ENCODE peak calls at places on chromosomes 5 and 9, in seven cellular contexts. One of them, this sample, is unnamed. For H3K27me3 and H3K9me3, the result is how much of the 10 kb centered on the place peaks cover.

GRCh38 chr5:174547814-174548213 is 176.6 kb upstream of the MSX2 start:
- DNase-seq in heart left ventricle: no peak
- DNase-seq in cardiac muscle cell: no peak
- DNase-seq in fibroblast of lung: no peak
- DNase-seq in thoracic aorta: no peak
- DNase-seq in psoas muscle: no peak
- DNase-seq in lower lobe of right lung: no peak
- DNase-seq in this sample: no peak

GRCh38 chr5:43540746-43541145 is 16.1 kb downstream of the PAIP1 start:
- DNase-seq in fibroblast of lung: no peak
- DNase-seq in thoracic aorta: no peak
- DNase-seq in psoas muscle: no peak
- DNase-seq in lower lobe of right lung: no peak
- DNase-seq in heart left ventricle: no peak
- DNase-seq in cardiac muscle cell: no peak
- DNase-seq in this sample: no peak

GRCh38 chr5:155728857-155729683 is 597.9 kb upstream of the SGCD start:
- DNase-seq in cardiac muscle cell: no peak
- DNase-seq in fibroblast of lung: peak
- DNase-seq in lower lobe of right lung: peak
- DNase-seq in psoas muscle: peak
- DNase-seq in thoracic aorta: no peak
- DNase-seq in heart left ventricle: peak
- DNase-seq in this sample: no peak

GRCh38 chr5:76547242-76547890 is 75.8 kb downstream of the F2RL2 start:
- DNase-seq in lower lobe of right lung: no peak
- DNase-seq in cardiac muscle cell: no peak
- DNase-seq in psoas muscle: no peak
- DNase-seq in fibroblast of lung: peak
- DNase-seq in thoracic aorta: no peak
- DNase-seq in heart left ventricle: no peak
- DNase-seq in this sample: no peak

GRCh38 chr5:1415059-1415425 is 30.2 kb downstream of the SLC6A3 start:
- DNase-seq in psoas muscle: peak
- DNase-seq in heart left ventricle: no peak
- DNase-seq in fibroblast of lung: no peak
- DNase-seq in thoracic aorta: no peak
- DNase-seq in cardiac muscle cell: no peak
- DNase-seq in lower lobe of right lung: peak
- DNase-seq in this sample: no peak

GRCh38 chr9:111900934-111901612 is 4.5 kb downstream of the UGCG start:
- DNase-seq in heart left ventricle: no peak
- DNase-seq in fibroblast of lung: peak
- DNase-seq in cardiac muscle cell: peak
- DNase-seq in lower lobe of right lung: no peak
- DNase-seq in thoracic aorta: no peak
- DNase-seq in psoas muscle: no peak
- DNase-seq in this sample: no peak

GRCh38 chr9:132472199-132472598 is 62.2 kb downstream of the CFAP77 start:
- DNase-seq in lower lobe of right lung: no peak
- DNase-seq in heart left ventricle: no peak
- DNase-seq in cardiac muscle cell: no peak
- DNase-seq in fibroblast of lung: no peak
- DNase-seq in psoas muscle: no peak
- DNase-seq in thoracic aorta: no peak
- DNase-seq in this sample: no peak

GRCh38 chr5:160033546-160034252 is 24.8 kb downstream of the TTC1 start:
- DNase-seq in psoas muscle: no peak
- DNase-seq in thoracic aorta: no peak
- DNase-seq in fibroblast of lung: no peak
- DNase-seq in heart left ventricle: no peak
- DNase-seq in lower lobe of right lung: no peak
- DNase-seq in cardiac muscle cell: no peak
- DNase-seq in this sample: no peak

GRCh38 chr9:33458444-33458843 is 11.1 kb upstream of the AQP3 start:
- DNase-seq in psoas muscle: no peak
- DNase-seq in heart left ventricle: no peak
- DNase-seq in cardiac muscle cell: no peak
- DNase-seq in fibroblast of lung: no peak
- DNase-seq in thoracic aorta: no peak
- DNase-seq in lower lobe of right lung: no peak
- DNase-seq in this sample: no peak

GRCh38 chr5:143447983-143448382 is 44.5 kb upstream of the NR3C1 start:
- DNase-seq in lower lobe of right lung: no peak
- DNase-seq in fibroblast of lung: no peak
- DNase-seq in psoas muscle: no peak
- DNase-seq in heart left ventricle: no peak
- DNase-seq in thoracic aorta: no peak
- DNase-seq in cardiac muscle cell: no peak
- DNase-seq in this sample: no peak

DNA sequence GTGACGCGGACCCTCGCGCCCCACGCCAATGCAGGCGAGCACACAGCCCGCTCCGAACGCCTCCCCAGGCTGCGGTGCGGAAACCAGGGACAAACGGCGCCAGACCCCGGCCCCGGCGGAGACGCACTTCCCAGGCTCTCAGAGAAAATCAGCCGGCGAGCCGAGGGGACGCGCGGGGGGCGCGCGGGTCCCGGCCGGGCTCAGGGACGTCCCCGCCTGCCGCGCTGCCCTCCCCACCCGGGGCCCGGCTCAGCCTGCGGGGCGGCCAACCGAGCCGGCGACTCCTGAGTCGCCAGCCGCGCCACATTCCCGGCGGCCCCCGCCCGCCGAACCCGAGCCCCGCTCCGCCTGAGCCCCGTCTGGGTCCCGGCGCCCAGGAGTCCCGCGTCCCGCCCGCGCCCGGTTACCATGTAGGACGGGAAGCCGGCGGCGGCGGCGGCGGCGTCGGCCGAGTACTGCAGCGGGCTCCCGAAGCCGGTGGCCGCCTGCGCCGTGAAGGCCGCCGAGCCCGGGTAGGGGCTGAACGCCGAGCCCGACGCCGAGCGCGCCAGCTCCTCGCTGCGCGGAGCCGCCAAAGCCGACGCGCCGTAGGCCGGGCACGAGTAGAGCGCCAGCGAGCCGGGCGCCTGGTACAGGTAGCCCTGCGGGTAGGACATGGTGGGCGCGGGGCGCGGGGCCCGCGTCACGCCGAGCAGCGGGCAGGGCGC is 566 bp downstream of the IRX2 start:
- DNase-seq in thoracic aorta: no peak
- DNase-seq in heart left ventricle: no peak
- DNase-seq in lower lobe of right lung: no peak
- DNase-seq in cardiac muscle cell: peak
- DNase-seq in fibroblast of lung: no peak
- DNase-seq in psoas muscle: no peak
- DNase-seq in this sample: peak
- H3K27me3 ChIP-seq in thoracic aorta: under half
- H3K27me3 ChIP-seq in heart left ventricle: under half
- H3K27me3 ChIP-seq in lower lobe of right lung: half or more
- H3K27me3 ChIP-seq in cardiac muscle cell: under half
- H3K27me3 ChIP-seq in fibroblast of lung: under half
- H3K27me3 ChIP-seq in psoas muscle: under half
- H3K27me3 ChIP-seq in this sample: under half

DNA sequence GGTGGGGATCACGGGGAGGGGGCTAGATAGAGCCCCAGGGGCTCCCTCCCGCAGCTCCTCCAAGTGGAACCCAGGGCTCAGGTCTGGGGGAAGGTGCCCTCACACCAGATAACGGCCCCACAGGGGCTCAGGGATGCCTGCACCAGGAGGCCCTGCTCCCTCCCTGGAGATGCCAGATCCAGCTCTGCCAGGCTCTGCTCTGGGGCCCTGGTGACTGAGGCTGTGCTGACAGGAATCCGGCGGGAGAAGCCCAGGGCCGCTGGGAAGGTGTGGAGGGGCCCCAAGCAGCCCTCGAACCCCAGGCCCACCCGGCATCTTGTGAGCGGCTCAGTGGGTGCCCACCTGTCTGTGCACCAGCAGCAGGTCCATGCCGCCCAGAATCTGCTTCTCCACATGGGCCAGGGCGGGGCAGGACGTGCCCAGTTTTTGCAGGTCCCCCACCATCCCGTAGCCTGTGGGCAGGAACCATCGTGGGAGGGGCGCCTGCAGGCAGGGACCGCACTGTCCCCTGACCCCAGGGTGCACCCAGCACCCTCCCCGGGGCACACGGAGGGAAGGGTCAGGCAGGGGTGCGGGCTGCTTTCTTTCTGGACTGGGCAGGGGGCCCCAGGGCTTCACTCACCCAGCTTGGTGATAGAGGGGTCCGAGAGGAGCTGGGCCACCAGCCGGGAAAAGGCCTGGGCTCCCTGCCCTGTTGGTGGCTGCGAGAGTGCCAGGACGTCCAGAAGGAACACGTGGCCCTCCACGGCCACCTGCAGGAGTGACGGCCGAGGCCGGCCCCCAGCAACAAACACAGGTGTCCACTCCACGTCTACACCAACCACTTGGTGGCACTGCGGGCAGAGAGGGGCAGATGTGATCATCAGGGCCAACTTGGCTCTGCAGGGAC is 48.9 kb upstream of the NRARP start:
- DNase-seq in lower lobe of right lung: no peak
- DNase-seq in cardiac muscle cell: no peak
- DNase-seq in psoas muscle: no peak
- DNase-seq in fibroblast of lung: no peak
- DNase-seq in heart left ventricle: no peak
- DNase-seq in thoracic aorta: no peak
- DNase-seq in this sample: no peak
- H3K9me3 ChIP-seq in lower lobe of right lung: under half
- H3K9me3 ChIP-seq in cardiac muscle cell: under half
- H3K9me3 ChIP-seq in psoas muscle: under half
- H3K9me3 ChIP-seq in fibroblast of lung: under half
- H3K9me3 ChIP-seq in heart left ventricle: under half
- H3K9me3 ChIP-seq in thoracic aorta: under half
- H3K9me3 ChIP-seq in this sample: under half

GRCh38 chr9:130780865-130781504 is 54.1 kb upstream of the ABL1 start:
- DNase-seq in thoracic aorta: peak
- DNase-seq in psoas muscle: peak
- DNase-seq in heart left ventricle: peak
- DNase-seq in lower lobe of right lung: no peak
- DNase-seq in fibroblast of lung: peak
- DNase-seq in cardiac muscle cell: peak
- DNase-seq in this sample: no peak
- H3K4me3 ChIP-seq in thoracic aorta: peak
- H3K4me3 ChIP-seq in psoas muscle: peak
- H3K4me3 ChIP-seq in heart left ventricle: peak
- H3K4me3 ChIP-seq in lower lobe of right lung: peak
- H3K4me3 ChIP-seq in fibroblast of lung: peak
- H3K4me3 ChIP-seq in cardiac muscle cell: no peak
- H3K4me3 ChIP-seq in this sample: no peak

GRCh38 chr9:130660683-130661460 is 3.5 kb upstream of the PRDM12 start:
- DNase-seq in heart left ventricle: no peak
- DNase-seq in thoracic aorta: no peak
- DNase-seq in fibroblast of lung: no peak
- DNase-seq in cardiac muscle cell: no peak
- DNase-seq in psoas muscle: no peak
- DNase-seq in lower lobe of right lung: no peak
- DNase-seq in this sample: no peak
- H3K27me3 ChIP-seq in heart left ventricle: half or more
- H3K27me3 ChIP-seq in thoracic aorta: under half
- H3K27me3 ChIP-seq in fibroblast of lung: half or more
- H3K27me3 ChIP-seq in cardiac muscle cell: half or more
- H3K27me3 ChIP-seq in psoas muscle: under half
- H3K27me3 ChIP-seq in lower lobe of right lung: half or more
- H3K27me3 ChIP-seq in this sample: under half

This sample was measured in Caco-2.